ENCODE peak calls at places on chromosome 1, in four cellular contexts. O is mammary epithelial cell, N is HCT116, W is mesenchymal stem cell. L is an unnamed sample.

GRCh38 chr1:217924924-217925323 is 293.8 kb downstream of the SPATA17 start:
- DNase-seq in O (no peak), N (no peak), W (no peak), L (no peak)

GRCh38 chr1:33093004-33093403 is 12.1 kb downstream of the AZIN2 start:
- DNase-seq in O (no peak), N (no peak), W (no peak), L (no peak)

GRCh38 chr1:192627901-192628300 is 8.0 kb upstream of the RGS13 start:
- DNase-seq in O (no peak), N (no peak), W (no peak), L (peak; percentile 74)

GRCh38 chr1:100400332-100400933 is 48.1 kb downstream of the CDC14A start:
- DNase-seq in O (no peak), N (no peak), W (peak; percentile 22), L (peak; percentile 55)

GRCh38 chr1:109229531-109230127 is 15.9 kb downstream of the SARS1 start:
- DNase-seq in O (no peak), N (no peak), W (no peak), L (no peak)

GRCh38 chr1:51331206-51332100 is 1.1 kb upstream of the TTC39A start:
- DNase-seq in O (peak; percentile 16), N (peak; percentile 55), W (peak; percentile 78), L (peak; percentile 60)

GRCh38 chr1:203379831-203380230 is 28.9 kb upstream of the FMOD start:
- DNase-seq in O (no peak), N (no peak), W (peak; percentile 65), L (peak; percentile 23)

GRCh38 chr1:1895050-1895398 is 4.1 kb upstream of the GNB1 start:
- DNase-seq in O (no peak), N (no peak), W (no peak), L (no peak)

GRCh38 chr1:95043141-95043980 is 29.4 kb downstream of the ALG14 start:
- DNase-seq in O (peak; percentile 65), N (peak; percentile 73), W (peak; percentile 88), L (peak; percentile 92)

GRCh38 chr1:25553749-25554425 is 10.5 kb downstream of the LDLRAP1 start:
- DNase-seq in O (no peak), N (no peak), W (no peak), L (no peak)

GRCh38 chr1:13543927-13544556 is 30.2 kb upstream of the LRRC38 start:
- DNase-seq in O (no peak), N (peak; percentile 42), W (no peak), L (no peak)

GRCh38 chr1:162191396-162192322 is 122.2 kb downstream of the NOS1AP start:
- DNase-seq in O (peak; percentile 48), N (no peak), W (no peak), L (no peak)

GRCh38 chr1:203995228-203995627 is 77.7 kb upstream of the SOX13 start:
- DNase-seq in O (no peak), N (no peak), W (no peak), L (no peak)

GRCh38 chr1:165481820-165482532 is 37.0 kb upstream of the RXRG start:
- DNase-seq in O (peak; percentile 96), N (peak; percentile 28), W (peak; percentile 89), L (no peak)

GRCh38 chr1:23864801-23865542 is 3.1 kb downstream of the FUCA1 start:
- DNase-seq in O (no peak), N (no peak), W (no peak), L (no peak)

GRCh38 chr1:226690460-226690982 is 48.6 kb downstream of the ITPKB start:
- DNase-seq in O (peak; percentile 51), N (no peak), W (peak; percentile 96), L (no peak)

GRCh38 chr1:166843322-166843721 is 4.0 kb downstream of the POGK start:
- DNase-seq in O (no peak), N (no peak), W (no peak), L (no peak)

GRCh38 chr1:227058321-227058751 is 118.2 kb downstream of the COQ8A start:
- DNase-seq in O (peak; percentile 83), N (no peak), W (peak; percentile 87), L (no peak)

GRCh38 chr1:8136766-8137165 is 110.7 kb upstream of the ERRFI1 start:
- DNase-seq in O (no peak), N (no peak), W (peak; percentile 58), L (no peak)

GRCh38 chr1:171985639-171986038 is 144.3 kb downstream of the DNM3 start:
- DNase-seq in O (no peak), N (peak; percentile 6), W (peak; percentile 33), L (peak; percentile 59)

GRCh38 chr1:115296981-115297380 is 41.1 kb downstream of the NGF start:
- DNase-seq in O (peak; percentile 52), N (no peak), W (no peak), L (no peak)

GRCh38 chr1:155008015-155008941 is 5.7 kb downstream of the ZBTB7B start:
- DNase-seq in O (no peak), N (no peak), W (no peak), L (peak; percentile 42)

GRCh38 chr1:45322486-45323040 is 4.1 kb upstream of the HPDL start:
- DNase-seq in O (no peak), N (no peak), W (no peak), L (no peak)

GRCh38 chr1:117967900-117968299 is 38.4 kb downstream of the WDR3 start:
- DNase-seq in O (peak; percentile 15), N (no peak), W (no peak), L (no peak)
- H2AFZ ChIP-seq in O (no peak overlapping the region), N (no peak overlapping the region), W (no peak overlapping the region), L (no peak overlapping the region)

GRCh38 chr1:161081519-161081918 is 7.8 kb downstream of the NECTIN4 start:
- DNase-seq in O (no peak), N (no peak), W (no peak), L (no peak)
- H2AFZ ChIP-seq in O (no peak overlapping the region), N (no peak overlapping the region), W (no peak overlapping the region), L (no peak overlapping the region)

GRCh38 chr1:198161718-198162090 is 4.9 kb downstream of the NEK7 start:
- DNase-seq in O (no peak), N (no peak), W (no peak), L (no peak)
- H2AFZ ChIP-seq in O (no peak overlapping the region), N (no peak overlapping the region), W (no peak overlapping the region), L (no peak overlapping the region)

DNA sequence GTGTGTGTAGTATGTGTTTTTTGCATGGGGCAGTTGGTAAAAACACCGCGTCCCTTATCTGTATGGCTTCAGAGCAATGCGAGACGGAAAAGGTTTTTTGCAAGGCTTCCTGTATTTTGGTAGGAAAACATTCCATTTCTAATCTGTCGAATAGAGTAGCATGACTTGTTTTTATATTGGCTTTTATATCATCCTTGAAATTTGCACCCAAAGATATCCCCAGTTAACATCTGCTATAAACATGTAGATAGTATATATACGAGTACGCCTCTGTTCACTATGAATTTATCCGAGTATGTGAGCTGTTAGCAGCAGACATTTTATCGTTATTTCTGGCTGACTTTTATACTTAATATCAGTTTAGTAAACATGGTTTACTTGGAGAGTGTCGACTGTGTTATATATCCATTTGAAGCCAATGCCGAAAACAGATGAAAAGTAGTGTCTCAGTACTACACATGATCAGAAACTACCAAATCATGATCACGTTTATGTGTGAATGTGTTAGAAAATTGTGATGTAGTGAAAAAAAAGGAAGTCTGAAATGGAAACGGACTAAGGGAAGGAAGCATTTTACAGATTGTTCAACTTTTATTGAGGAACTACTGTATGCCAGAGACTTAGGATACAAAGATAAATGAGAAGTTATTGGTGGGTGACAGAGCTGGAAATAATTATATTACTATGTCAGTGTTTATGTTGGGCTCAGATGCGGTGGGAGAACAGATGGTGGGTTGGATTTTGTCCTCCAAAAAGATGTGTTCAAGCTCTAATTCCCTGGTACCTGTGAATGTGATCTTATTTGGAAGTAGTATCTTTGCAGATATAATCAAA is 1.1 kb downstream of the LEPR start:
- DNase-seq in O (no peak), N (no peak), W (no peak), L (peak; percentile 65)
- H2AFZ ChIP-seq in O (peak overlapping the region; percentile 76), N (no peak overlapping the region), W (peak overlapping the region; percentile 79), L (peak overlapping the region; percentile 22)

DNA sequence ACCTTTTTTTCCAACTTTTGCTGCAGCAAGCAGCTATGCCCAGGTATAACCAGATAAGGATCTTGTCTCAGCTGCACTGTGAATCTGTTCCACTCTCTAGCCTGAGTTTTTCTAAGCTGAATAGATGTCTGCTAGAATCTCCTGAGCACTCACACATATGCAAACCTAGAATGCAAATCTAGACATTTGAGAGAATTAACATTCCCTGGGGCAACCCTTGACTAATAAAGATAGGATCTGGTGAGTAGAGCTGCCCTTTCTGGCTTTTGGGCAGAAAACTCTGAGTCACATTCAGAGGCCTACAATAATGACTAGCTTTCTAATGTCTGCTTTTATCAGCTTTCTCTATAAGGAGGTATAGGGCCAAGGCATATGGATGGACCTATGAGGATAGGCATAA is 61.4 kb upstream of the BARHL2 start:
- DNase-seq in O (peak; percentile 6), N (no peak), W (no peak), L (peak; percentile 55)
- H2AFZ ChIP-seq in O (no peak overlapping the region), N (no peak overlapping the region), W (no peak overlapping the region), L (no peak overlapping the region)

GRCh38 chr1:157965584-157965983 is 27.9 kb upstream of the KIRREL1 start:
- DNase-seq in O (no peak), N (no peak), W (no peak), L (no peak)
- H2AFZ ChIP-seq in O (no peak overlapping the region), N (no peak overlapping the region), W (no peak overlapping the region), L (no peak overlapping the region)

DNA sequence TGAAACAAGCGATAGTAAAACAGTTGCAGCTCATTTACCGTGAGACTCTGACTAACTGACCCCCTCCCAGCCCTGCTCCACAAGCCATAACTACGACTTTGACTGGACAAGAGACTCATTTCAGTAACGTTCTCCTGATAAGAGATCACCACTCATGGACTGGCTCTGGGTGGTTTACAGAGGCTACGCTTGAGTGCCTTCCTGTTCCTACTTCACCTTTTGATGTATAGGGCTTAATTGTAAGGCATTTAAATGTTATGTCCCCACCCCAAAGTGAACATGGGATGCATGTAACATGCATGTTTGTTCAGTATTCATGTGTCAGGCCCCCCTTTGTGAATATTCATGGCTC is 50.6 kb upstream of the SPOCD1 start:
- DNase-seq in O (no peak), N (no peak), W (no peak), L (no peak)
- H2AFZ ChIP-seq in O (no peak overlapping the region), N (no peak overlapping the region), W (no peak overlapping the region), L (no peak overlapping the region)